ENCODE peak calls at places on chromosome 11, in nine cellular contexts. K is upper lobe of right lung; G is CD4-positive, alpha-beta memory T cell; Q is heart left ventricle; C is mesendoderm; Y is HCT116; L is cardiac muscle cell; I is sigmoid colon; W is OCI-LY7. D is an unnamed sample.

GRCh38 chr11:120215634-120216033 is 4.8 kb downstream of the OAF start:
- DNase-seq in K (no peak), C (no peak), G (no peak), W (no peak), I (peak; percentile 89), L (no peak), Y (no peak), Q (peak; percentile 62), D (no peak)

GRCh38 chr11:30917859-30918478 is 331.8 kb upstream of the MPPED2 start:
- DNase-seq in L (peak; percentile 77), Q (no peak), C (peak; percentile 63), G (no peak), K (no peak), W (peak; percentile 62), I (no peak), Y (peak; percentile 27), D (peak; percentile 17)

GRCh38 chr11:134518616-134519389 is 106.8 kb upstream of the B3GAT1 start:
- DNase-seq in L (no peak), Y (no peak), C (no peak), I (peak; percentile 32), Q (no peak), K (peak; percentile 55), G (no peak), W (no peak), D (no peak)

GRCh38 chr11:96426356-96427103 is 36.7 kb downstream of the JRKL start:
- DNase-seq in Q (no peak), I (no peak), L (peak; percentile 55), Y (peak; percentile 19), C (peak; percentile 42), W (peak; percentile 41), G (peak; percentile 47), K (no peak), D (peak; percentile 30)

GRCh38 chr11:102974552-102975280 is 19.2 kb upstream of the MMP13 start:
- DNase-seq in K (no peak), Q (no peak), Y (no peak), I (no peak), L (no peak), G (no peak), W (no peak), C (no peak), D (no peak)

GRCh38 chr11:87602776-87603175 is 565.0 kb downstream of the TMEM135 start:
- DNase-seq in I (no peak), C (no peak), L (no peak), Y (no peak), W (no peak), G (no peak), Q (no peak), K (no peak), D (no peak)

GRCh38 chr11:107549253-107549953 is 16.1 kb downstream of the ALKBH8 start:
- DNase-seq in Y (no peak), I (no peak), L (peak; percentile 36), Q (no peak), C (peak; percentile 29), G (peak; percentile 38), W (peak; percentile 61), K (no peak), D (no peak)

GRCh38 chr11:62057069-62057468 is 66.7 kb upstream of the INCENP start:
- DNase-seq in Q (no peak), G (no peak), I (no peak), K (no peak), Y (no peak), W (no peak), C (no peak), L (no peak), D (no peak)

GRCh38 chr11:75766449-75767227 is 1.9 kb upstream of the DGAT2 start:
- DNase-seq in Q (no peak), C (no peak), K (no peak), L (no peak), G (no peak), I (peak; percentile 30), Y (no peak), W (no peak), D (no peak)

GRCh38 chr11:13480198-13480597 is 15.6 kb downstream of the PTH start:
- DNase-seq in K (no peak), C (no peak), G (no peak), Y (no peak), L (no peak), Q (no peak), I (no peak), W (no peak), D (no peak)

GRCh38 chr11:75946531-75947530 is 131.8 kb downstream of the UVRAG start:
- DNase-seq in C (peak; percentile 11), I (peak; percentile 66), Q (peak; percentile 43), L (no peak), K (no peak), Y (peak; percentile 6), G (no peak), W (no peak), D (no peak)

GRCh38 chr11:110184974-110185597 is 91.9 kb downstream of the ZC3H12C start:
- DNase-seq in K (no peak), Y (peak; percentile 10), L (no peak), I (no peak), W (no peak), Q (no peak), C (no peak), G (no peak), D (no peak)

GRCh38 chr11:70068345-70068744 is 9.8 kb upstream of the ANO1 start:
- DNase-seq in G (no peak), C (no peak), K (no peak), I (peak; percentile 29), Q (no peak), Y (no peak), W (no peak), L (no peak), D (no peak)

GRCh38 chr11:36386411-36386810 is 90.3 kb downstream of the PRR5L start:
- DNase-seq in K (no peak), Q (no peak), L (no peak), Y (no peak), C (no peak), I (no peak), W (no peak), G (no peak), D (no peak)

GRCh38 chr11:40281055-40281580 is 1178.3 kb downstream of the LRRC4C start:
- DNase-seq in Y (no peak), K (no peak), C (peak; percentile 33), G (no peak), Q (no peak), I (no peak), W (no peak), L (no peak), D (no peak)

GRCh38 chr11:11979487-11980117 is 28.8 kb downstream of the DKK3 start:
- DNase-seq in C (peak; percentile 91), K (peak; percentile 61), Q (peak; percentile 77), L (peak; percentile 67), W (no peak), Y (no peak), I (peak; percentile 78), G (no peak), D (no peak)

GRCh38 chr11:5618807-5619206 is 6.0 kb upstream of the TRIM34 start:
- DNase-seq in Q (no peak), C (no peak), K (no peak), G (no peak), I (no peak), W (no peak), Y (no peak), L (no peak), D (no peak)

GRCh38 chr11:115008774-115009173 is 330.4 kb downstream of the NXPE2 start:
- DNase-seq in Q (no peak), I (no peak), Y (no peak), W (no peak), C (no peak), K (no peak), L (no peak), G (no peak), D (no peak)

DNA sequence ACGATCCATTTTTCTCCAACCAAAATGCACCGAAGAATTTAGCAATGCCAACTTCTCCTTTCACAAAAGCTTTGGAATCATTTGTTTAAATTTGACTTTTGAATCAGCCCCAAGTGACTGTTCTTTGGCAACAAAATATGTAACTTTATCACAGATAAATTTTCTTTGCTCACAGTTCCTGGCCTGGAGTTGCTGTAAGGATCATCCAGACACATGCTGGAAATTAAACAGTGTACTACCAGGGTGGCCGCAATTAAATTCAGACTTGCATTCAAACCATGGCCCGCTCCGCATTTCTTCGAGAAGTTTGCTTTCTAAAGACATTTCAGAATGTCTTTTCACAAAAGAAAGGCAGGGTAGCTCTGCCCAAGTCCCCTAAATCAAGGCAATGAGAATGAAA is 189.4 kb upstream of the BLID start:
- DNase-seq in L (no peak), W (no peak), I (no peak), G (no peak), K (no peak), Y (no peak), Q (no peak), C (no peak), D (no peak)
- H3K27ac ChIP-seq in L (no peak overlapping the region), W (no peak overlapping the region), I (peak overlapping the region; percentile 44), G (no peak overlapping the region), K (peak overlapping the region; percentile 24), Y (no peak overlapping the region), Q (no peak overlapping the region), C (no peak overlapping the region), D (no peak overlapping the region)

GRCh38 chr11:66243816-66244215 is 24.6 kb upstream of the RAB1B start:
- DNase-seq in Q (no peak), G (no peak), Y (no peak), L (no peak), K (no peak), C (no peak), I (no peak), W (no peak), D (no peak)
- H3K27ac ChIP-seq in Q (no peak overlapping the region), G (no peak overlapping the region), Y (no peak overlapping the region), L (no peak overlapping the region), K (no peak overlapping the region), C (no peak overlapping the region), I (no peak overlapping the region), W (no peak overlapping the region), D (no peak overlapping the region)

GRCh38 chr11:71281901-71282300 is 29.5 kb upstream of the SHANK2 start:
- DNase-seq in C (no peak), G (no peak), Y (no peak), W (no peak), K (peak; percentile 25), Q (no peak), L (no peak), I (peak; percentile 39), D (no peak)
- H3K27ac ChIP-seq in C (no peak overlapping the region), G (no peak overlapping the region), Y (no peak overlapping the region), W (no peak overlapping the region), K (no peak overlapping the region), Q (no peak overlapping the region), L (no peak overlapping the region), I (no peak overlapping the region), D (no peak overlapping the region)

DNA sequence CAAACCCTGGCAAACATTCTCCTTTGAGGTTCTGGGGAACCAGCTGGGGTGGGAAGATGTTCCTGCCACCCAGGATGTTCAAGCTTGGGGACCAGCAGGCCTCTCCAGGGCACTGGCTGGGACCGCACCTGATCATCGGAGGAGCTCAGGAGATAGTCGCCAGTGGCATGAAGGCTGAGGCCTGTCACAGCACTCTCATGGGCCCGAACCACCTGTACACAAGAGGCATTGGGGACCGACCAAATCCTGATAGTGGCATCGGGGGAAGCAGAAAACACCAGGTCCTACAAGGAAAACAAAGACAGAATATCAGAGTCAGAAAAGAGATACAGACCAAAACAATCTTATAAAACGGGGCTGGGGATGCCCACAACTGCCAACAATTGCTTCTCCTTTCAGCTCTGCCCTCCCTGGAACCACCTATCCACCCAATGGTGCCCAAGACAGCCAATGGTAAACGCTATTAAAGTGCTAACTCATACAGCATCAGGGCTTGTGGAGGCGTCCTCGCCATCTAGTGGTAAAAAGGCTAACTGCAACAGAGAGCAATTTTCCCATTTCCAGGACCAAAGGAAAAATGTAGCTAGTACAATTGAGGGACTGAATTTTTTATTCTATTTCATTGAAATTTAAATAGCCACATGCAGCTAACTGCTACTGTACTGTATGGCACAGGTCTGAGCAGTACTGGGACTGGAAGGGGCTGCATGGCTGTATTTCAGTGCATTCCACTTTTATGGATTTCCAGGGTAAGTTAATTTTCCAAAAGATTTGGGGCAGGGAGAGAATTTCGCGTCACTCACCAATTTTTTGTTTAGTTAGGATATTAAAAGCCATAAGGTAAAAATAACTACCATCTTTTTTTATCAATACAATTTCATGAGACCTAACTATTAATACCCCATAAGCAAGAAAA is 7.1 kb downstream of the PRPF19 start:
- DNase-seq in I (peak; percentile 64), C (peak; percentile 83), Q (no peak), W (peak; percentile 51), L (peak; percentile 62), G (peak; percentile 42), Y (peak; percentile 51), K (no peak), D (peak; percentile 64)
- H3K27ac ChIP-seq in I (peak overlapping the region; percentile 26), C (no peak overlapping the region), Q (no peak overlapping the region), W (no peak overlapping the region), L (no peak overlapping the region), G (no peak overlapping the region), Y (no peak overlapping the region), K (no peak overlapping the region), D (peak overlapping the region; percentile 56)